ENCODE peak calls at places on chromosome 16, in seven cellular contexts. U is CD4-positive, alpha-beta T cell; R is 8988T; O is RPMI8226; K is NCI-H1092; F is NCI-H187; P is substantia nigra. Y is an unnamed sample.

GRCh38 chr16:31873556-31874353 is at the start of gene ZNF267:
- DNase-seq in O (peak), U (peak), K (peak), R (peak), P (peak), F (peak), Y (peak)

GRCh38 chr16:66521227-66521626 is 28.7 kb downstream of the TK2 start:
- DNase-seq in U (no peak), O (no peak), P (no peak), R (no peak), K (no peak), F (no peak), Y (no peak)

GRCh38 chr16:27752241-27752640 is 202.3 kb downstream of the KATNIP start:
- DNase-seq in U (no peak), K (no peak), P (no peak), R (no peak), O (no peak), F (no peak), Y (no peak)

GRCh38 chr16:12584488-12585233 is 219.0 kb downstream of the CPPED1 start:
- DNase-seq in F (no peak), U (no peak), R (no peak), O (no peak), P (no peak), K (no peak), Y (no peak)

GRCh38 chr16:28162326-28162877 is 49.4 kb downstream of the XPO6 start:
- DNase-seq in K (no peak), F (no peak), O (no peak), P (no peak), U (no peak), R (no peak), Y (no peak)

GRCh38 chr16:50548659-50549560 is 714 bp downstream of the NKD1 start:
- DNase-seq in O (peak), P (no peak), U (peak), F (no peak), R (no peak), K (no peak), Y (no peak)

GRCh38 chr16:64311241-64311640 is 810.6 kb downstream of the CDH11 start:
- DNase-seq in O (no peak), U (no peak), F (no peak), R (no peak), K (no peak), P (no peak), Y (no peak)

GRCh38 chr16:15775663-15776304 is 81.0 kb downstream of the MYH11 start:
- DNase-seq in U (no peak), F (no peak), K (no peak), P (no peak), O (no peak), R (no peak), Y (no peak)

GRCh38 chr16:75116081-75116910 is at the start of gene LDHD:
- DNase-seq in R (peak), U (no peak), P (peak), O (peak), K (no peak), F (no peak), Y (no peak)

GRCh38 chr16:88560722-88561484 is 9.3 kb upstream of the ZC3H18 start:
- DNase-seq in K (no peak), R (no peak), F (no peak), P (no peak), O (peak), U (no peak), Y (no peak)

GRCh38 chr16:11298143-11298900 is 17.2 kb upstream of the PRM1 start:
- DNase-seq in R (no peak), U (no peak), F (no peak), O (no peak), K (no peak), P (no peak), Y (no peak)

GRCh38 chr16:3791701-3792100 is 74.4 kb upstream of the TRAP1 start:
- DNase-seq in O (no peak), K (no peak), R (no peak), P (no peak), F (no peak), U (no peak), Y (no peak)

Y was measured in activated T-cell treated with anti-CD3 and anti-CD28 coated beads for 24 hours.